ENCODE peak calls at places on chromosomes 3 and 15, in ten cellular contexts. A, K, C, L, J, T, Q, U, Y and H are unnamed samples.

GRCh38 chr3:25532763-25533162 is 104.7 kb downstream of the RARB start:
- DNase-seq in A (no peak), K (no peak), C (peak; percentile 11), L (no peak), J (peak; percentile 20), T (peak; percentile 15), Q (no peak), U (no peak), Y (peak; percentile 19), H (peak; percentile 57)

GRCh38 chr3:10522646-10523303 is 17.4 kb upstream of the ATP2B2 start:
- DNase-seq in A (no peak), K (no peak), C (no peak), L (no peak), J (no peak), T (no peak), Q (peak; percentile 0), U (no peak), Y (no peak), H (no peak)

GRCh38 chr3:102235679-102236078 is 199.1 kb upstream of the ZPLD1 start:
- DNase-seq in A (no peak), K (no peak), C (no peak), L (no peak), J (peak; percentile 62), T (peak; percentile 11), Q (no peak), U (no peak), Y (peak; percentile 56), H (no peak)

GRCh38 chr3:37937156-37937555 is 53.4 kb upstream of the VILL start:
- DNase-seq in A (no peak), K (no peak), C (no peak), L (no peak), J (no peak), T (no peak), Q (no peak), U (no peak), Y (no peak), H (no peak)

GRCh38 chr3:59850352-59850870 is 800.6 kb upstream of the CFAP20DC start:
- DNase-seq in A (no peak), K (no peak), C (no peak), L (no peak), J (no peak), T (no peak), Q (no peak), U (no peak), Y (no peak), H (no peak)

GRCh38 chr15:83653639-83654378 is at the start of gene ADAMTSL3:
- DNase-seq in A (peak; percentile 90), K (peak; percentile 78), C (peak; percentile 90), L (peak; percentile 66), J (peak; percentile 51), T (no peak), Q (peak; percentile 85), U (peak; percentile 86), Y (peak; percentile 22), H (no peak)

GRCh38 chr3:55487376-55488241 is 503 bp upstream of the WNT5A start:
- DNase-seq in A (peak; percentile 29), K (peak; percentile 68), C (peak; percentile 51), L (peak; percentile 39), J (peak; percentile 67), T (no peak), Q (peak; percentile 29), U (peak; percentile 74), Y (peak; percentile 42), H (peak; percentile 64)

GRCh38 chr3:39291903-39292329 is 12.1 kb upstream of the CX3CR1 start:
- DNase-seq in A (peak; percentile 69), K (peak; percentile 80), C (peak; percentile 74), L (peak; percentile 79), J (peak; percentile 47), T (peak; percentile 50), Q (peak; percentile 58), U (peak; percentile 76), Y (peak; percentile 77), H (peak; percentile 55)

GRCh38 chr15:45729146-45729545 is 94.3 kb downstream of the SQOR start:
- DNase-seq in A (no peak), K (no peak), C (no peak), L (no peak), J (no peak), T (no peak), Q (no peak), U (no peak), Y (no peak), H (no peak)

GRCh38 chr15:31374986-31375385 is 48.4 kb downstream of the KLF13 start:
- DNase-seq in A (no peak), K (no peak), C (no peak), L (no peak), J (no peak), T (no peak), Q (no peak), U (no peak), Y (no peak), H (no peak)

GRCh38 chr3:136657526-136657925 is 94.7 kb downstream of the STAG1 start:
- DNase-seq in A (no peak), K (no peak), C (no peak), L (no peak), J (no peak), T (no peak), Q (no peak), U (no peak), Y (no peak), H (no peak)

GRCh38 chr3:188661801-188662200 is 507.8 kb downstream of the LPP start:
- DNase-seq in A (no peak), K (no peak), C (no peak), L (no peak), J (peak; percentile 42), T (no peak), Q (no peak), U (no peak), Y (no peak), H (no peak)

GRCh38 chr3:168847293-168847883 is 751.7 kb upstream of the GOLIM4 start:
- DNase-seq in A (no peak), K (peak; percentile 55), C (peak; percentile 16), L (no peak), J (peak; percentile 68), T (no peak), Q (no peak), U (no peak), Y (peak; percentile 13), H (peak; percentile 46)

GRCh38 chr15:84112025-84112424 is 123.5 kb upstream of the GOLGA6L4 start:
- DNase-seq in A (no peak), K (no peak), C (no peak), L (no peak), J (peak; percentile 22), T (no peak), Q (no peak), U (no peak), Y (no peak), H (no peak)

GRCh38 chr3:132317229-132317948 is at the start of gene ACP3:
- DNase-seq in A (peak; percentile 40), K (peak; percentile 67), C (peak; percentile 71), L (peak; percentile 15), J (peak; percentile 96), T (no peak), Q (peak; percentile 35), U (no peak), Y (no peak), H (peak; percentile 37)

GRCh38 chr3:23728651-23729117 is 77.1 kb upstream of the UBE2E1 start:
- DNase-seq in A (no peak), K (no peak), C (no peak), L (no peak), J (no peak), T (no peak), Q (no peak), U (no peak), Y (peak; percentile 45), H (no peak)

GRCh38 chr3:160381470-160381869 is 17.6 kb downstream of the IFT80 start:
- DNase-seq in A (no peak), K (no peak), C (no peak), L (no peak), J (no peak), T (no peak), Q (no peak), U (no peak), Y (no peak), H (peak; percentile 42)

GRCh38 chr15:43215961-43216360 is 4.9 kb downstream of the EPB42 start:
- DNase-seq in A (no peak), K (no peak), C (no peak), L (no peak), J (no peak), T (no peak), Q (no peak), U (no peak), Y (no peak), H (peak; percentile 19)

DNA sequence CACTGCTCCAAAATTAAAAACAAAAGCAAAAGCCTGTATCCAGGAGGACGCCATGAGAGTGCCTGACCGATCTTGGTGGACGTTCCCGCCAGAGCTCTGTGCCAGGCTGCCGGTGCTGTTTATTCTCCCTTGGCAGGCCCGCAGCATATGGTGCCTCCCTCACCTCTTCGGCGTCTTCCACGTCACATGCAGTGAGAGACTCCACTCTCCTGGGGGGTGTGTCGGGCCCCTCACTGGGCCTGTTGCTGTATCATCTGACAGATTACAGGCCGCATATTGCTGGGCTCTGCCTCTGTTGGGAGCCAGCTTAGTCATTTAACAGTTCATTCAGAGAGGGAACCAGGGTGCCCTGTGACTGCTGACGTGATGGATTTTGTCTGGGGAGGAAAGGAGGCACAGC is 86.4 kb upstream of the ARRDC4 start:
- DNase-seq in A (no peak), K (no peak), C (no peak), L (no peak), J (no peak), T (no peak), Q (no peak), U (no peak), Y (no peak), H (no peak)
- H3K4me3 ChIP-seq in A (no peak overlapping the region), K (no peak overlapping the region), C (no peak overlapping the region), L (no peak overlapping the region), J (no peak overlapping the region), T (no peak overlapping the region), Q (no peak overlapping the region), U (no peak overlapping the region), Y (no peak overlapping the region), H (no peak overlapping the region)

GRCh38 chr3:148938931-148939330 is 52.4 kb upstream of the GYG1 start:
- DNase-seq in A (no peak), K (no peak), C (no peak), L (no peak), J (no peak), T (no peak), Q (no peak), U (no peak), Y (no peak), H (no peak)
- H3K27ac ChIP-seq in A (no peak overlapping the region), K (no peak overlapping the region), C (no peak overlapping the region), L (no peak overlapping the region), J (no peak overlapping the region), T (no peak overlapping the region), Q (no peak overlapping the region), U (no peak overlapping the region), Y (no peak overlapping the region), H (no peak overlapping the region)

DNA sequence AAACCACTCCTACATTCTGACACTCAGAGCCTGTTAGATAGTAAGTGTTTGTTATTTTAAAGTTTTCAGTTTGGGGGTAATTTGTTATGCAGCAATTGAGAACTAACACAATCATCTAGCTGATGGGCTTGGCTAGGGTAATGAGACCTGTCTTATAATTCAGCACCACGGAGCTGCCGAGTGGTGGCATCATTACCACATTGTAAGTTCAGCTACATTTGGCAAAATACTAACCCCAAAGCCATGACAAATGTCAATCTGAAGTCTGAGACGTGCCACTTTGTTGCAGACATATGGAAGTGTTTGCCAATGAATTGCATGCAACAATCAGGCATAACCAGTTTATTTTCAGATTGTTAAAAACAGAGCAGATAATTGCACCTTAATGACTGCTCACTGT is 52.7 kb downstream of the KLHL6 start:
- DNase-seq in A (no peak), K (no peak), C (no peak), L (no peak), J (peak; percentile 40), T (no peak), Q (no peak), U (no peak), Y (no peak), H (no peak)
- TF ChIP-seq CTCF in A (peak; percentile 63), K (peak; percentile 33), C (no peak), L (no peak), J (peak; percentile 46), T (peak; percentile 69), Q (peak; percentile 63), U (peak; percentile 52), Y (peak; percentile 21), H (no peak)

GRCh38 chr15:66502491-66502890 is 2.2 kb downstream of the RPL4 start:
- DNase-seq in A (no peak), K (no peak), C (no peak), L (no peak), J (no peak), T (no peak), Q (no peak), U (no peak), Y (no peak), H (no peak)
- H3K4me3 ChIP-seq in A (no peak overlapping the region), K (peak overlapping the region; percentile 93), C (no peak overlapping the region), L (peak overlapping the region; percentile 84), J (peak overlapping the region; percentile 98), T (peak overlapping the region; percentile 69), Q (no peak overlapping the region), U (peak overlapping the region; percentile 85), Y (no peak overlapping the region), H (peak overlapping the region; percentile 68)